ENCODE peak calls at places on chromosomes 3 and 15, in eight cellular contexts. Q is stomach, N is esophagus muscularis mucosa, K is Panc1, Z is transverse colon, M is vagina, S is GM23338, C is suprapubic skin. X is an unnamed sample.

GRCh38 chr15:93378547-93378946 is 289.5 kb upstream of the RGMA start:
- DNase-seq in Q (no peak), N (peak; percentile 90), K (no peak), Z (no peak), M (no peak), S (no peak), C (no peak), X (no peak)

GRCh38 chr3:82883072-82883471 is 1121.6 kb upstream of the GBE1 start:
- DNase-seq in Q (no peak), N (no peak), K (no peak), Z (no peak), M (no peak), S (no peak), C (no peak), X (no peak)

GRCh38 chr3:157026091-157026490 is 133.9 kb downstream of the CCNL1 start:
- DNase-seq in Q (no peak), N (no peak), K (no peak), Z (no peak), M (no peak), S (no peak), C (no peak), X (no peak)

GRCh38 chr3:70856414-70857162 is 544.1 kb upstream of the MDFIC2 start:
- DNase-seq in Q (no peak), N (no peak), K (no peak), Z (no peak), M (no peak), S (no peak), C (no peak), X (no peak)

GRCh38 chr15:53693729-53694533 is 65.5 kb downstream of the WDR72 start:
- DNase-seq in Q (peak; percentile 86), N (no peak), K (no peak), Z (peak; percentile 10), M (no peak), S (no peak), C (no peak), X (no peak)

GRCh38 chr3:71831599-71831998 is 46.7 kb upstream of the PROK2 start:
- DNase-seq in Q (no peak), N (no peak), K (no peak), Z (no peak), M (no peak), S (no peak), C (no peak), X (no peak)

GRCh38 chr3:28844688-28845324 is 436.1 kb upstream of the RBMS3 start:
- DNase-seq in Q (no peak), N (no peak), K (no peak), Z (no peak), M (no peak), S (no peak), C (no peak), X (no peak)

GRCh38 chr3:120926146-120926545 is 18.1 kb downstream of the STXBP5L start:
- DNase-seq in Q (no peak), N (no peak), K (no peak), Z (no peak), M (no peak), S (no peak), C (no peak), X (no peak)

GRCh38 chr15:38398134-38398533 is 55.8 kb upstream of the FAM98B start:
- DNase-seq in Q (no peak), N (no peak), K (peak; percentile 63), Z (peak; percentile 15), M (no peak), S (no peak), C (no peak), X (no peak)

GRCh38 chr15:81297147-81297572 is 26.8 kb downstream of the STARD5 start:
- DNase-seq in Q (no peak), N (no peak), K (no peak), Z (peak; percentile 8), M (no peak), S (no peak), C (peak; percentile 68), X (peak; percentile 85)

GRCh38 chr3:190863119-190863465 is 598 bp upstream of the GMNC start:
- DNase-seq in Q (no peak), N (no peak), K (no peak), Z (no peak), M (no peak), S (no peak), C (no peak), X (no peak)

GRCh38 chr3:42032693-42033349 is 58.3 kb upstream of the TRAK1 start:
- DNase-seq in Q (peak; percentile 45), N (peak; percentile 91), K (no peak), Z (peak; percentile 68), M (no peak), S (no peak), C (peak; percentile 91), X (no peak)

GRCh38 chr3:149003653-149004305 is 12.4 kb downstream of the GYG1 start:
- DNase-seq in Q (no peak), N (no peak), K (no peak), Z (no peak), M (no peak), S (no peak), C (no peak), X (no peak)

GRCh38 chr15:65066635-65067333 is 1.0 kb downstream of the RASL12 start:
- DNase-seq in Q (no peak), N (no peak), K (no peak), Z (no peak), M (no peak), S (peak; percentile 35), C (no peak), X (no peak)

GRCh38 chr3:23365066-23365465 is 161.9 kb downstream of the UBE2E2 start:
- DNase-seq in Q (no peak), N (no peak), K (no peak), Z (no peak), M (no peak), S (no peak), C (no peak), X (no peak)
- H3K4me1 ChIP-seq in Q (no peaks in the 10 kb centered on the region), N (no peaks in the 10 kb centered on the region), K (no peaks in the 10 kb centered on the region), Z (no peaks in the 10 kb centered on the region), M (no peaks in the 10 kb centered on the region), S (no peaks in the 10 kb centered on the region), C (no peaks in the 10 kb centered on the region), X (peaks cover 8% of the 10 kb centered on the region)

DNA sequence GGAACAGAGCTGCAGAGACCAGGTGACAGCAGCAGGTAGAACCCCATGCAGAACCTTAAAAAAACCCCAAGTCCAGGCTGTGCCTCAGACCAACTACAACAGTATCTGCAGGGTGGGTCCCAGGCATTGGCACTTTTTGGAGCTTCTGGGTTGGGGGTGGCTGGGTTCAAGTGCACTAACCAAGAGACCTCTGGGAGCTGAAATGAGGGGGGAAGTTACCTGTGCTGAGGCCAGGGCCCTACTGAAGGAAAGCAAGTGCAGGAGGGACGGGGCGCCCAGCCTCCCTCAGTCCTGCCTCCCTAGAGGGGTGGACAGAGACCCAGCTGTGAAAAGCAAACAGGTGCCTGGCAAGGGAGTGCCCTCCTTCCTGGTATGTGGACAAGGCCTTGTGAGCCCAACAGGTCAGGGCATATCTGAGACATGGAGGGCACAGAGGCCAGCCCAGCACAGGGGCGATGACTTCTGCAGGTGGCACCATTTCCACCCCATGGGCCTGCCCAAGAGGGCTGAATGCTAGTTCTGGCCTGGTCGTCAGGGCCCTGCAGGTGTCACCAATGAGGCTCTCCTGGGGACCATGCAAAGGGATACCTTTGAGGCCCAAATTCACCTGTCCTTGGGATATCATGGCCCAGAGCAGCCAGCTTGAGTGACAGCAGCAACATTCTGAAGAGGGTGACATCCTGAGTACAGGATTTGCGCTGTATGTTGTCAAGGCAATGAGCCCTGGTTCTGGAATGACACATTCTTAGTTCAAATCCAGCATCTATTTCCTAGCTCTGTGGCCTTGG is 18.7 kb downstream of the CTSH start:
- DNase-seq in Q (no peak), N (no peak), K (no peak), Z (no peak), M (no peak), S (peak; percentile 24), C (peak; percentile 52), X (peak; percentile 50)
- TF ChIP-seq POLR2AphosphoS5 in Q (no peak), N (no peak), K (peak; percentile 53), Z (no peak), M (no peak), S (no peak), C (no peak), X (peak; percentile 60)

DNA sequence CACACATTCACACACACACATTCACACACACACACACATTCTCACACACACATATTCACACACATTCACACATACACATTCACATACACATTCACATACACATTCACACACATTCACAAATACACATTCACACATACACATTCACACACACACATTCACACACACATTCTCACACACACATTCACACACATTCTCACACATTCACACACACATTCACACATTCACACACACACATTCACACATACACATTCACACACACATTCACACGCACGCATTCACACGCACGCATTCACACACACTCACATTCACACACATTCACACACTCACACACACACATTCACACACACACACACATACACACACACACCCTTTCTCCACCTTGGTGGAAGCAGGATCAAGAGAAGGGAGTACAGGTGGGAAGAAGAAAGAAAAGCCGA is 5.7 kb upstream of the HAPLN3 start:
- DNase-seq in Q (no peak), N (no peak), K (no peak), Z (no peak), M (no peak), S (no peak), C (no peak), X (no peak)
- H3K4me1 ChIP-seq in Q (peaks cover 22% of the 10 kb centered on the region), N (peaks cover 56% of the 10 kb centered on the region), K (peaks cover 92% of the 10 kb centered on the region), Z (peaks cover 13% of the 10 kb centered on the region), M (peaks cover 68% of the 10 kb centered on the region), S (peaks cover 34% of the 10 kb centered on the region), C (peaks cover 42% of the 10 kb centered on the region), X (peaks cover 30% of the 10 kb centered on the region)

DNA sequence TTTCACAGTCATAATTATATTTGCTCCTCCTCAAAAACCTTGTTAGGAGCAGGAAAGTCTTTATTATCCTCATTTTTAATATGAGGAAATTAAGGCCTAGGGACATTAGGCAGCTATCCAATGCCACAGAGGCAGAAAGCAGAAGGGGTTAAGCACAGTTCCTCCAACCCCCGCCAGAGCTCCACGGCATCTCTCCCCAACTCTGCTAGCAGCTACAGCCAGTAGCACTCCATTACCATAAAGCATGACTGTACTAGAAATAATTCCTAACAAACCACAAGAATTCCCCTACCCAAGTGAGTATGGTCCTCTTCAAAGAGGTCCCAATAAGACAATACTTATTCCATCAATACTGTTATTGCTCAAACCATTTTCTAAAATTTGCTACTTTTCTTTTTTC is 9.8 kb downstream of the HEG1 start:
- DNase-seq in Q (no peak), N (no peak), K (no peak), Z (no peak), M (no peak), S (no peak), C (no peak), X (no peak)
- TF ChIP-seq POLR2AphosphoS5 in Q (no peak), N (no peak), K (no peak), Z (no peak), M (no peak), S (no peak), C (no peak), X (no peak)

DNA sequence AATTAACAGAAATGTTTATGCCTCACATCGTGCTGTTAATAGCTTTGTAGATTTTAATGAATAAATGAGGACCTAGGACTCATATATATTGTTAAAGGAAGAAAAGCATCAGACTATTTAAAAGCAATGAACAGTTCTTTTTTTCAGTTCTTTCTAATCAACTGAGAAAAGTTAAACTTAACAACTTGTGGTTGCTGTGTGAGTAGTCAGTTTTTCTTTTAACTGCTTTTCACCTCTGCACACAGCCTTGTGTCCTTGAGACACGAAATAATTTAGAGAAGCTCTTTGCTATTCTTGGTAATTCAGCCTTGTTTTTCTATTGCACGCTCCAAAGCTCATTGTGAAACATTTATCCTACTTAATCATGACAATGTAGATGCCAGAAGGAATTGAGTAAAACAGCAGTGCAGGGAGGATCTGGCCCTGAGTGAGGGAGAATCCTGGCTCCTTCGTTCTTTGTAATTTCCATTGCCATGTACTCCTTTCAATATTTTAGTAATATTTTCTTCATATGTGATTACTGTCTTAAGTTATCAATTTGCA is 499.0 kb downstream of the PYDC2 start:
- DNase-seq in Q (no peak), N (no peak), K (no peak), Z (no peak), M (no peak), S (peak; percentile 2), C (no peak), X (no peak)
- H3K4me1 ChIP-seq in Q (no peaks in the 10 kb centered on the region), N (peaks cover 8% of the 10 kb centered on the region), K (no peaks in the 10 kb centered on the region), Z (no peaks in the 10 kb centered on the region), M (no peaks in the 10 kb centered on the region), S (peaks cover 30% of the 10 kb centered on the region), C (no peaks in the 10 kb centered on the region), X (no peaks in the 10 kb centered on the region)